ENCODE peak calls at places on chromosomes 3 and 15, in six cellular contexts. W is endodermal cell, O is mucosa of descending colon, P is tibial nerve, U is GM23338, F is cardiac muscle cell. I is an unnamed sample.

GRCh38 chr15:67916565-67916964 is 76.7 kb upstream of the RNU6-1 start:
- DNase-seq in W (no peak), U (no peak), F (no peak), O (no peak), P (no peak), I (no peak)

GRCh38 chr15:68272797-68273271 is 4.7 kb upstream of the FEM1B start:
- DNase-seq in W (no peak), P (no peak), F (peak), U (no peak), O (no peak), I (no peak)

GRCh38 chr3:23312866-23313265 is 109.7 kb downstream of the UBE2E2 start:
- DNase-seq in P (no peak), U (no peak), F (peak), O (no peak), W (no peak), I (no peak)

GRCh38 chr15:67836134-67836455 is 3.8 kb downstream of the RNU6-1 start:
- DNase-seq in W (no peak), P (no peak), O (no peak), U (peak), F (no peak), I (no peak)

GRCh38 chr3:34312684-34313083 is 514.3 kb downstream of the PDCD6IP start:
- DNase-seq in U (no peak), F (no peak), W (peak), O (no peak), P (no peak), I (no peak)

GRCh38 chr15:40054746-40055575 is 16.0 kb upstream of the SRP14 start:
- DNase-seq in U (no peak), W (peak), O (peak), P (no peak), F (no peak), I (no peak)

GRCh38 chr15:49273734-49274318 is 103.8 kb downstream of the GALK2 start:
- DNase-seq in W (no peak), O (no peak), F (no peak), P (no peak), U (no peak), I (no peak)

GRCh38 chr15:83112959-83113299 is 5.5 kb downstream of the TM6SF1 start:
- DNase-seq in U (no peak), P (no peak), W (no peak), O (no peak), F (no peak), I (no peak)

DNA sequence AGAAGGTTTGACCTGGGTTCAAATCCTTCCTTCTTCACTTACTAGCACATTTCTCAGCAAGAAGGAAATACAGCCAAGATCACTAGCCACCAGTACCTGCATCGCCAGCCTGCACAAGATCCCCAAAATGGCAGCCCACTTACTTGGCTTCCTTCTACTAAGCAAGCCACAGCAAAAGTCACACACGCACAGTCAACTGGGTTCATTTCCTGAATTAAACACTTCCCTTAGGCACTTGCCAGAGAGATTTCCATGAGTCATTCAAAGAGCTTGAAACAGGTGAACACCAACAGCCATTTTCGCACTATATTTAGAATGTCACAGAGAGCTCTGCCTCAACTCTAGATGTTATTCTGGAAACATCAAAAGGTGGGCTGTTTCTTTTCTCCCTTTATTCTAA is 42.6 kb downstream of the MGLL start:
- DNase-seq in P (no peak), W (no peak), U (no peak), F (no peak), O (no peak), I (no peak)
- H3K4me3 ChIP-seq in P (no peak), W (no peak), U (no peak), F (no peak), O (no peak), I (no peak)

DNA sequence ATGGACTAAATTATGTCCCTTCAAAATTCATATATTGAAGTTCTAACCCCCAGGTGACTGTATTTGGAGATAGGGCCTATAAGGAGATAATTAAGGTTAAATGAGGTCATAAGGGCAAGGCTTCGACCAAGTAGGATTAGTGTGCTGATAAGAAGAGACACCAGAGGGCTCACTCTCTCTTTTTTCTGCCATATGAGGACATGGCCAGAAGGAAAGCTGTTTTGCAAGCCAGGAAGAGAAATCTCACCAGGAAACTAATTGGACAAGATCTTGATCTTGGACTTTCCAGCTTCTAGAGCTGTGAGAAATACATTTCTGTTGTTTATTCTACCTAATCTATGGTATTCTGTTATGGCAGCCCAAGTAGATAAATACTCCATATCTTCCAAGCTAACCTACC is 503.6 kb upstream of the NAALADL2 start:
- DNase-seq in U (peak), P (no peak), O (no peak), W (no peak), F (peak), I (no peak)
- TF ChIP-seq CTCF in U (peak), P (no peak), O (no peak), W (peak), F (peak), I (peak)

DNA sequence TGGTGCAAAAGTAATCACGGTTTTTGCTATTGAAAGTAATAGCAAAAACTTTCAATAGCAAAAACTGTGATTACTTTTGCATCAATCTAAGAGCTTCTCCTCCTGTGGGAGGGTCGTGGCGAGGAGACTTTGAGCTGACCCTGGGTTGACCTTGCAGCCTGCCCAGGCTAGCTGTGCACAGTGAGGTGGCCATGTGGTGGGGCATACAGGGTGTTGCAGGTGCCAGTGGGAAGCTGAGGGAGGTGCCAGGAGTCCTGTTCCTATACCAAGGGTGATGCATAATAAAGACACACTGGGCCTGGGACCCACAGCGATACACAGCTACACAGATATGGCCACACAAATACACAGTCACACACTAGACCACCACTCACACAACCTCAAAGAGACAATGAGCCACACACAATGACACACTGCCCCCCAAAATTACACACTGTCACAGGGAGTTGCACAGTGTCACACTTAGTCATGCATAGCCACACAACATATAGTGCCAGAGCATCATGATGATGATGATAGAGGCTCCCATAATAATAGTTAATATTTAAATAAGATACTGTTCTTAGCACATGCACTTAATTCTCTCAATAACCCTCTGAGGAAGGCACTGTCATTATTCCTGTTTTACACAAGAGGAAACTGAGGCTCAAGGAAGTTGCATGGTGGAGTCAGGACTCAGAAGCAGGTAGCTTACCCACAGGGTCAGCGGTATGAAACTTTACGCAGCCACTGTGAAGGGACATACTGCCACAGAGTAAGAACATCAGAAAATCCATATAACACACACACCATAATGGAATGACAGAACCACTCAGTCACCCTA is 6.3 kb downstream of the PLCD1 start:
- DNase-seq in U (no peak), P (no peak), W (no peak), F (no peak), O (no peak), I (no peak)
- H3K4me3 ChIP-seq in U (peak), P (no peak), W (peak), F (peak), O (peak), I (no peak)

GRCh38 chr3:193554790-193555189 is at the start of gene ATP13A4:
- DNase-seq in F (no peak), W (peak), O (peak), P (no peak), U (peak), I (no peak)

GRCh38 chr3:193560870-193561269 is 6.2 kb upstream of the ATP13A4 start:
- DNase-seq in P (no peak), U (no peak), F (no peak), W (no peak), O (no peak), I (no peak)

GRCh38 chr3:193556841-193557240 is 2.1 kb upstream of the ATP13A4 start:
- DNase-seq in O (no peak), F (no peak), U (no peak), P (no peak), W (no peak), I (no peak)

GRCh38 chr3:193560091-193560490 is 5.4 kb upstream of the ATP13A4 start:
- DNase-seq in W (no peak), F (no peak), P (no peak), O (no peak), U (no peak), I (no peak)

DNA sequence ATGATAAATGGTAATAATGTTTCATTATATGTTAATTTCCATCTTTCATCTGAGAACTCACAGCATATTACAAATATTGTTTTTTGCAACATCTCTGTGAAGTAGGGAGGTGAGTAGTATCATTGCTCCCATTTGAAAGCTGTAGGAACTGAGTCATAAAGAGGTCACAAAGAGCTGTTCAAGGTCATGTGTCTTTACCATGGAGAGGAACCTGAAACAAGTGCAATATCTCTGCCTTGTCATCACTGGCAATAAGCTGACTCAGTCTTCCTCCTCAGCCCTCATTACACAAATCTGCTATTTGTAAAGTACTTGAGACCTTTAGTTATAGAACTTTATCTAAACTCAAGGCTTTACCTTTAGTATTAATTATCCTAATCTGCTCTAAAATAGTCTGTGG is 4.4 kb upstream of the ATP13A4 start:
- DNase-seq in U (no peak), P (no peak), F (no peak), O (no peak), W (no peak), I (no peak)
- TF ChIP-seq CTCF in U (no peak), P (no peak), F (no peak), O (no peak), W (no peak), I (no peak)

GRCh38 chr3:183635107-183635430 is 354 bp upstream of the KLHL24 start:
- DNase-seq in P (no peak), O (no peak), F (no peak), W (no peak), U (peak), I (no peak)

GRCh38 chr3:183637106-183637486 is 1.7 kb downstream of the KLHL24 start:
- DNase-seq in U (no peak), O (no peak), P (no peak), F (no peak), W (no peak), I (no peak)

GRCh38 chr3:183635431-183636220 is at the start of gene KLHL24:
- DNase-seq in F (peak), P (peak), W (peak), O (peak), U (peak), I (peak)

GRCh38 chr3:183636221-183637105 is 1.0 kb downstream of the KLHL24 start:
- DNase-seq in W (peak), O (peak), F (peak), U (peak), P (peak), I (peak)

DNA sequence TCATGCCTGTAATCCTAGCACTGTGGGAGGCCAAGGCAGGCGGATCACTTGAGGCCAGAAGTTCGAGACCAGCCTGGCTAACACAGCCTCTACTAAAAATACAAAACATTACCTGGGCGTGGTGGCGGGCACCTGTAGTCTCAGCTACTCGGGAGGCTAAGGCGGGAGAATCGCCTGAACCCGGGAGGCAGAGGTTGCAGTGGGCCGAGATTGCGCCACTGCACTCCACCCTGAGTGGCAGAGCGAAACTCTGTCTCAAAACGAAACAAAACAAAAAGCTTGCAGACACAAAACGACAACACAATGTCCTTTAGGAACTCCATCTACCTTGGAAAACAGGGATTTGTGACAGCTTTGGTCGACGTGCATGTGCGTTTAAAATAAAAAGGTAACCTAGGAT is 716 bp upstream of the KLHL24 start:
- DNase-seq in W (no peak), U (no peak), O (no peak), F (peak), P (no peak), I (no peak)
- H3K4me3 ChIP-seq in W (peak), U (peak), O (no peak), F (no peak), P (peak), I (no peak)

DNA sequence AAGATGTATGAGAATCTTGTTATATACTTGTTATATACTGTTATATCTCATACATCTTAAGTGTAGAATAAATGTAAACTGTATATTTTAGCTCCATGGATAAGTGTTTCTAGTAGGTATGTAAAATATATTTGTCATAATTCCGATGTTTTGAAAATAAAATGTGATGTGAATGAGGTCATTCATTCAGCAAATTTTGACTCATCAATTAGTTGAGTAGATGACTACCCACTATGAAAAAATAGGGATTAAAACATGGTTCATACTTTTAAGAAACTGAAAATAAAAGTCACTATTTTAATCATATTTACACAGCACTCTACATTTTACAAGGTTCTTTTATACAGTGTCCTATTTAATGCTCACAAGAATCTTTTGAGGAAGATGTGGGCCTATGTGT is 28.4 kb upstream of the CNTN3 start:
- DNase-seq in F (no peak), U (no peak), W (no peak), O (no peak), P (no peak), I (no peak)
- TF ChIP-seq CTCF in F (no peak), U (no peak), W (no peak), O (no peak), P (no peak), I (no peak)

DNA sequence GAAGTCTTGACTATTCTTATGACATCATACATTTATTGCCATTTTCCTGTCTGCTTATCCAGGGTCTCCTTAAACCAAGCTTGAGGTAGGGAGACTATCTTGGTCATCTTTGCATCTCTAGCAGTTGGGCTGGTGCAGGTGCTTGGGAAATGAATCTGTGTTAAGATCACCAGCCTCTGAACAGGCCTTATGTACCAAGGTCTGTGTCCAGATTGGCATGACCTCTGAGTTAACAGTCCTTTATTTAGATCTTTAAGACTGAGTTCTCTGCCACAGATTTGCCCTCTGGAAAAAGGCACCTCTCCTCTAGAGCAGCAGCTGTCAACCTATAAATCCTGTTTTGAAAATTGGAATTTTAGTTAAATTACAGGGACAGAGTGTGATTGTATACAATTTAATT is 35.4 kb downstream of the RAB7A start:
- DNase-seq in U (no peak), P (no peak), F (no peak), W (no peak), O (no peak), I (no peak)
- H3K4me3 ChIP-seq in U (no peak), P (no peak), F (no peak), W (no peak), O (no peak), I (no peak)

GRCh38 chr3:107117156-107117555 is 260.1 kb upstream of the CCDC54 start:
- DNase-seq in O (no peak), P (no peak), W (no peak), U (no peak), F (no peak), I (no peak)

GRCh38 chr3:107112356-107112755 is 264.9 kb upstream of the CCDC54 start:
- DNase-seq in P (no peak), U (no peak), O (no peak), W (no peak), F (no peak), I (no peak)

GRCh38 chr3:107116251-107116650 is 261.0 kb upstream of the CCDC54 start:
- DNase-seq in F (no peak), O (no peak), P (no peak), U (no peak), W (no peak), I (no peak)

DNA sequence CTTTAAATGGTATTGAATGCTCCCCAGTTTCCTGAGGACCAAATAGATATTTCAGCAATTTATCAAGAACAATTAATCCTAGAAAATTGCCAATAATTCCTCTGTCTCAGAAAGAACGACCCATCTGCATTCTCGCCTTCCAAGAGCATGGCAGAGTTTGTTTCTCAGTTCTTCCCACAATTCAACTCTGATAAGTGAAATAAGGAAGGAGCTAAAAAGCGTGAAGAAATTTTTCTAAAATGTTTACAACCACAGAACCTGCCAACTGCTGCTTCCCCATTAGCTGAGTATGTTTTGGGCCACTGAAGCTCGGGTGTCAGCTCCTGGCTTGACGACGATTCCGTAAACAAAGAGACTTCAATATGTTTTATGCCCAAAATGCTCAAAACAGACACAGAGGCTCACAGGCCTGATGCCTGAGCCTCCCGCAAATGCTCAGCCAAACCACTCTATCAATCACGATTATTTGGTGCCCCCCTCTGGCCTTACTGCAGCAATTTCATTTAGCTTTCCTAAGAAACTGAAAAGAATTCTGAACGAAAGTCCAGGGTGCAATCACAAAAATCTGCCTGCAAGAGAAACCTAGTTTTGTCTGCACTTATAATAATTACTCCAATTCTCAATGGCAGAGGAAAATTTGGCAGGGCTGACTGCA is 259.2 kb upstream of the CCDC54 start:
- DNase-seq in F (peak), U (peak), W (peak), O (no peak), P (peak), I (peak)
- TF ChIP-seq CTCF in F (peak), U (peak), W (peak), O (no peak), P (peak), I (peak)

DNA sequence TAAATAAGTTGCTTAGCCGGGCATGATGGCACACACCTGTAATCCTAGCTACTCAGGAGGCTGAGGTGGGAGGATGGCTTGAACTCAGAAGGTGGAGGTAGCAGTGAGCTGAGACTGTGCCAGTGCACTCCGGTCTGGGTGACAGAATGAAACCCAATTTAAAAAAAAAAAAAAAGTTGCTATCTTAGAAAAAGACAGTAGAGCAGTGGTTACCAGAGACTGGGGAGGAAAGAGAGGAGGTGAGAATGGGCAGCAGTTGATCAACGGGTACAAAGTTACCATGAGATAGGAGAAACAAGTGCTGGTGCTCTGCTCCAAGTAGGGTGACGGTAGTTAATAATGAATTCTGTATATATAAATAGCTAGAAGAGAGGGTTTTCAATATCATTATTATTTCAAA is 821 bp upstream of the CCR2 start:
- DNase-seq in U (no peak), W (no peak), O (no peak), P (no peak), F (no peak), I (no peak)
- H3K4me3 ChIP-seq in U (no peak), W (no peak), O (no peak), P (no peak), F (no peak), I (no peak)